ENCODE peak calls at places on chromosomes 7 and 10, in ten cellular contexts. M, F, H, X, Y, E, O, N, V and S are unnamed samples.

GRCh38 chr10:132264966-132265877 is 42.5 kb downstream of the STK32C start:
- DNase-seq in M (no peak), F (no peak), H (peak; percentile 44), X (peak; percentile 31), Y (peak; percentile 87), E (no peak), O (no peak), N (peak; percentile 48), V (peak; percentile 39), S (peak; percentile 92)

GRCh38 chr10:30215131-30215530 is 133.9 kb downstream of the MTPAP start:
- DNase-seq in M (no peak), F (no peak), H (peak; percentile 28), X (no peak), Y (no peak), E (no peak), O (no peak), N (peak; percentile 37), V (no peak), S (no peak)

GRCh38 chr10:95360122-95360715 is 69.4 kb upstream of the PDLIM1 start:
- DNase-seq in M (peak; percentile 47), F (peak; percentile 39), H (peak; percentile 34), X (no peak), Y (no peak), E (no peak), O (no peak), N (peak; percentile 18), V (no peak), S (no peak)

GRCh38 chr7:3482147-3482921 is 181.3 kb downstream of the SDK1 start:
- DNase-seq in M (peak; percentile 38), F (peak; percentile 42), H (peak; percentile 35), X (peak; percentile 77), Y (peak; percentile 52), E (peak; percentile 55), O (peak; percentile 52), N (peak; percentile 45), V (peak; percentile 58), S (peak; percentile 47)

GRCh38 chr7:27168265-27168947 is 3.1 kb upstream of the HOXA9 start:
- DNase-seq in M (no peak), F (no peak), H (no peak), X (peak; percentile 59), Y (peak; percentile 55), E (no peak), O (no peak), N (no peak), V (no peak), S (peak; percentile 87)

GRCh38 chr7:115937960-115938359 is 92.6 kb downstream of the TFEC start:
- DNase-seq in M (no peak), F (no peak), H (no peak), X (no peak), Y (no peak), E (no peak), O (no peak), N (peak; percentile 21), V (no peak), S (no peak)

GRCh38 chr10:44068716-44069482 is 316.0 kb downstream of the CXCL12 start:
- DNase-seq in M (no peak), F (no peak), H (peak; percentile 28), X (no peak), Y (no peak), E (no peak), O (no peak), N (no peak), V (no peak), S (peak; percentile 94)

GRCh38 chr7:108331971-108332370 is 124.3 kb downstream of the NRCAM start:
- DNase-seq in M (no peak), F (no peak), H (no peak), X (no peak), Y (peak; percentile 54), E (no peak), O (no peak), N (no peak), V (no peak), S (no peak)

GRCh38 chr7:137909042-137909441 is 62.3 kb upstream of the DGKI start:
- DNase-seq in M (no peak), F (no peak), H (peak; percentile 31), X (no peak), Y (no peak), E (no peak), O (no peak), N (peak; percentile 36), V (no peak), S (no peak)

GRCh38 chr7:131586259-131586658 is 29.8 kb upstream of the PODXL start:
- DNase-seq in M (peak; percentile 84), F (no peak), H (no peak), X (no peak), Y (no peak), E (no peak), O (no peak), N (no peak), V (peak; percentile 89), S (no peak)

GRCh38 chr7:66281678-66282593 is 76.8 kb downstream of the TPST1 start:
- DNase-seq in M (peak; percentile 65), F (peak; percentile 88), H (peak; percentile 98), X (no peak), Y (no peak), E (peak; percentile 6), O (no peak), N (peak; percentile 99), V (peak; percentile 27), S (peak; percentile 54)

GRCh38 chr10:22341190-22341935 is 3.9 kb upstream of the SPAG6 start:
- DNase-seq in M (peak; percentile 56), F (no peak), H (peak; percentile 15), X (no peak), Y (peak; percentile 79), E (no peak), O (no peak), N (no peak), V (peak; percentile 17), S (no peak)

GRCh38 chr10:71528371-71529202 is 131.9 kb downstream of the CDH23 start:
- DNase-seq in M (no peak), F (no peak), H (no peak), X (peak; percentile 94), Y (no peak), E (no peak), O (no peak), N (peak; percentile 54), V (no peak), S (no peak)

GRCh38 chr10:124681091-124681490 is 63.1 kb downstream of the FAM53B start:
- DNase-seq in M (no peak), F (no peak), H (no peak), X (no peak), Y (no peak), E (no peak), O (no peak), N (no peak), V (no peak), S (no peak)

GRCh38 chr10:124683816-124684215 is 60.4 kb downstream of the FAM53B start:
- DNase-seq in M (no peak), F (no peak), H (no peak), X (no peak), Y (no peak), E (no peak), O (peak; percentile 49), N (no peak), V (no peak), S (no peak)

GRCh38 chr10:124679401-124679800 is 64.8 kb downstream of the FAM53B start:
- DNase-seq in M (no peak), F (no peak), H (no peak), X (no peak), Y (no peak), E (no peak), O (no peak), N (no peak), V (no peak), S (no peak)

GRCh38 chr10:124680675-124681074 is 63.5 kb downstream of the FAM53B start:
- DNase-seq in M (no peak), F (no peak), H (peak; percentile 32), X (no peak), Y (no peak), E (no peak), O (no peak), N (no peak), V (no peak), S (peak; percentile 90)

DNA sequence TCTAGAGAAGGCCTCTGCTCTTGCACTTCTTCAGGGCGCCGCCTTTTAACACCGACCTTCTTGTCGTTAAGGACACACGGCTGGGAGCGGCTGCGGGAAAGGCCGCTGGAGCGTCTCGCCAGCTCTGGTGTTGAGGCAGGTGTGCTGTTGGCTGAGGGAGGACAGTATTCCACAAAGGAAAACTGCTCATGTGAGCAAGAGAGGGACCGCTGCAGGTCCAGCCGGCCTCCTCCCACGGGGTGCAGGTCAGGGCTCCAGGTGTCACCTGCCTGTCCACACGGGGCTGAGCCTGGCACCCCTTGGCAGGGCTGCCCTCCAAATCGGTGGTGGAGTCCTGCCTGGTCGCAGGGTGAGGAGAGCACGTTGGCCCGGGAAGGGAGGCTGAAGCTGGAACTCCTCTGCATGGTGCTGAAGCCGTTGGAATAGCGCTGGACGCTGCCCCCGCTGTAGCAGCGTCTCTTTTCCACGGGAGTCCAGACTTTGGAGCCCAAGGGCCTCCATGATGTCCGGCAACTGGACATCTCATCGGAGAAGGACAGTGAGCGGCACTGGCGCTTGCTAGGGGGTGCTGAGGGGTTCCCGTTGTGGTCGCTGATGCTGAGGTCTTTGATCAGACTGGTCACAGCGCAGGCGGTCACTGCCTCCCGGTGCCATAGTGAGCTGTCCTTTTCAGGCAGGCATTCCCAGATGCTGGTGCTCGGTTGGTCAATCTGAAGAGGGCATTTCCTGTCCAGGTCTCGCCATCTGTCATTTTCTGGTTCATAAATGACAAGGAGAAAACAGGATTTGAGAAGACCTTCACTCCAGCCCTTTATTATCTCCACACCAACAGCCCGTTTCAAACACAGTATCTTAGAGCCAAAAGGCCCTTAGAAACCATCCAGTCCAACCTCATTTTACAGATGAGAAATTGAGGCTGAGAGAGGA is 62.3 kb downstream of the FAM53B start:
- DNase-seq in M (no peak), F (no peak), H (no peak), X (no peak), Y (no peak), E (no peak), O (no peak), N (no peak), V (no peak), S (no peak)
- H3K4me3 ChIP-seq in M (no peak overlapping the region), F (no peak overlapping the region), H (no peak overlapping the region), X (no peak overlapping the region), Y (no peak overlapping the region), E (no peak overlapping the region), O (no peak overlapping the region), N (no peak overlapping the region), V (no peak overlapping the region), S (no peak overlapping the region)

GRCh38 chr7:30613366-30614325 is 19.0 kb downstream of the GARS1 start:
- DNase-seq in M (no peak), F (no peak), H (no peak), X (no peak), Y (no peak), E (no peak), O (no peak), N (peak; percentile 47), V (no peak), S (no peak)
- H4K20me1 ChIP-seq in M (peaks cover 4% of the 10 kb centered on the region), F (no peaks in the 10 kb centered on the region), H (peaks cover 69% of the 10 kb centered on the region), X (no peaks in the 10 kb centered on the region), Y (peaks cover 68% of the 10 kb centered on the region), E (peaks cover 31% of the 10 kb centered on the region), O (peaks cover 5% of the 10 kb centered on the region), N (peaks cover 1% of the 10 kb centered on the region), V (peaks cover 7% of the 10 kb centered on the region), S (peaks cover 39% of the 10 kb centered on the region)

GRCh38 chr10:103916254-103916653 is 1.7 kb downstream of the STN1 start:
- DNase-seq in M (no peak), F (peak; percentile 11), H (peak; percentile 10), X (no peak), Y (no peak), E (no peak), O (no peak), N (no peak), V (no peak), S (no peak)
- H3K4me3 ChIP-seq in M (no peak overlapping the region), F (peak overlapping the region; percentile 17), H (no peak overlapping the region), X (peak overlapping the region; percentile 63), Y (peak overlapping the region; percentile 26), E (peak overlapping the region; percentile 85), O (peak overlapping the region; percentile 82), N (no peak overlapping the region), V (no peak overlapping the region), S (peak overlapping the region; percentile 55)

GRCh38 chr7:1091019-1091643 is 3.2 kb downstream of the GPER1 start:
- DNase-seq in M (no peak), F (peak; percentile 10), H (peak; percentile 55), X (no peak), Y (no peak), E (no peak), O (no peak), N (peak; percentile 46), V (no peak), S (peak; percentile 88)
- H4K20me1 ChIP-seq in M (peaks cover 15% of the 10 kb centered on the region), F (no peaks in the 10 kb centered on the region), H (peaks cover 6% of the 10 kb centered on the region), X (peaks cover 26% of the 10 kb centered on the region), Y (peaks cover 10% of the 10 kb centered on the region), E (no peaks in the 10 kb centered on the region), O (peaks cover 65% of the 10 kb centered on the region), N (no peaks in the 10 kb centered on the region), V (no peaks in the 10 kb centered on the region), S (peaks cover 7% of the 10 kb centered on the region)